ENCODE peak calls at places on chromosomes 2 and 18, in ten cellular contexts. One of them, this sample, is unnamed.

GRCh38 chr2:88057437-88057844 is 1.9 kb upstream of the KRCC1 start:
- DNase-seq in AML-193: no peak
- DNase-seq in OCI-LY7: no peak
- DNase-seq in uterus: no peak
- DNase-seq in left cardiac atrium: no peak
- DNase-seq in NCI-H748 treated with DMSO at 0.1 percent for 48 hours: no peak
- DNase-seq in sigmoid colon: no peak
- DNase-seq in activated CD4-positive, CD25-positive, alpha-beta regulatory T cell: no peak
- DNase-seq in breast epithelium: no peak
- DNase-seq in activated CD4-positive, alpha-beta T cell treated with anti-CD3 and anti-CD28 coated beads, Interleukin-2, amount 10 ng/mL, durations not matched to agents 7 days and 5 days: no peak
- DNase-seq in this sample: no peak

GRCh38 chr18:69951182-69951581 is 3.5 kb upstream of the CD226 start:
- DNase-seq in AML-193: no peak
- DNase-seq in OCI-LY7: no peak
- DNase-seq in uterus: no peak
- DNase-seq in left cardiac atrium: no peak
- DNase-seq in NCI-H748 treated with DMSO at 0.1 percent for 48 hours: no peak
- DNase-seq in sigmoid colon: no peak
- DNase-seq in activated CD4-positive, CD25-positive, alpha-beta regulatory T cell: no peak
- DNase-seq in breast epithelium: no peak
- DNase-seq in activated CD4-positive, alpha-beta T cell treated with anti-CD3 and anti-CD28 coated beads, Interleukin-2, amount 10 ng/mL, durations not matched to agents 7 days and 5 days: no peak
- DNase-seq in this sample: no peak

GRCh38 chr2:128773641-128774319 is 455.1 kb upstream of the HS6ST1 start:
- DNase-seq in AML-193: no peak
- DNase-seq in OCI-LY7: no peak
- DNase-seq in uterus: no peak
- DNase-seq in left cardiac atrium: no peak
- DNase-seq in NCI-H748 treated with DMSO at 0.1 percent for 48 hours: no peak
- DNase-seq in sigmoid colon: peak
- DNase-seq in activated CD4-positive, CD25-positive, alpha-beta regulatory T cell: no peak
- DNase-seq in breast epithelium: no peak
- DNase-seq in activated CD4-positive, alpha-beta T cell treated with anti-CD3 and anti-CD28 coated beads, Interleukin-2, amount 10 ng/mL, durations not matched to agents 7 days and 5 days: no peak
- DNase-seq in this sample: no peak

GRCh38 chr2:57429821-57430220 is 616.8 kb upstream of the VRK2 start:
- DNase-seq in AML-193: peak
- DNase-seq in OCI-LY7: no peak
- DNase-seq in uterus: no peak
- DNase-seq in left cardiac atrium: no peak
- DNase-seq in NCI-H748 treated with DMSO at 0.1 percent for 48 hours: no peak
- DNase-seq in sigmoid colon: no peak
- DNase-seq in activated CD4-positive, CD25-positive, alpha-beta regulatory T cell: no peak
- DNase-seq in breast epithelium: no peak
- DNase-seq in activated CD4-positive, alpha-beta T cell treated with anti-CD3 and anti-CD28 coated beads, Interleukin-2, amount 10 ng/mL, durations not matched to agents 7 days and 5 days: no peak
- DNase-seq in this sample: no peak

GRCh38 chr2:108574332-108574731 is 40.1 kb downstream of the LIMS1 start:
- DNase-seq in AML-193: no peak
- DNase-seq in OCI-LY7: no peak
- DNase-seq in uterus: no peak
- DNase-seq in left cardiac atrium: no peak
- DNase-seq in NCI-H748 treated with DMSO at 0.1 percent for 48 hours: no peak
- DNase-seq in sigmoid colon: no peak
- DNase-seq in activated CD4-positive, CD25-positive, alpha-beta regulatory T cell: no peak
- DNase-seq in breast epithelium: no peak
- DNase-seq in activated CD4-positive, alpha-beta T cell treated with anti-CD3 and anti-CD28 coated beads, Interleukin-2, amount 10 ng/mL, durations not matched to agents 7 days and 5 days: no peak
- DNase-seq in this sample: no peak

GRCh38 chr2:156380117-156380645 is 47.7 kb upstream of the NR4A2 start:
- DNase-seq in AML-193: no peak
- DNase-seq in OCI-LY7: no peak
- DNase-seq in uterus: no peak
- DNase-seq in left cardiac atrium: no peak
- DNase-seq in NCI-H748 treated with DMSO at 0.1 percent for 48 hours: no peak
- DNase-seq in sigmoid colon: no peak
- DNase-seq in activated CD4-positive, CD25-positive, alpha-beta regulatory T cell: no peak
- DNase-seq in breast epithelium: no peak
- DNase-seq in activated CD4-positive, alpha-beta T cell treated with anti-CD3 and anti-CD28 coated beads, Interleukin-2, amount 10 ng/mL, durations not matched to agents 7 days and 5 days: no peak
- DNase-seq in this sample: no peak

GRCh38 chr2:121356058-121356640 is 71.1 kb upstream of the TFCP2L1 start:
- DNase-seq in AML-193: peak
- DNase-seq in OCI-LY7: peak
- DNase-seq in uterus: no peak
- DNase-seq in left cardiac atrium: no peak
- DNase-seq in NCI-H748 treated with DMSO at 0.1 percent for 48 hours: peak
- DNase-seq in sigmoid colon: peak
- DNase-seq in activated CD4-positive, CD25-positive, alpha-beta regulatory T cell: no peak
- DNase-seq in breast epithelium: no peak
- DNase-seq in activated CD4-positive, alpha-beta T cell treated with anti-CD3 and anti-CD28 coated beads, Interleukin-2, amount 10 ng/mL, durations not matched to agents 7 days and 5 days: peak
- DNase-seq in this sample: peak

GRCh38 chr2:96832751-96833507 is 10.9 kb downstream of the ANKRD23 start:
- DNase-seq in AML-193: no peak
- DNase-seq in OCI-LY7: peak
- DNase-seq in uterus: peak
- DNase-seq in left cardiac atrium: peak
- DNase-seq in NCI-H748 treated with DMSO at 0.1 percent for 48 hours: no peak
- DNase-seq in sigmoid colon: peak
- DNase-seq in activated CD4-positive, CD25-positive, alpha-beta regulatory T cell: no peak
- DNase-seq in breast epithelium: peak
- DNase-seq in activated CD4-positive, alpha-beta T cell treated with anti-CD3 and anti-CD28 coated beads, Interleukin-2, amount 10 ng/mL, durations not matched to agents 7 days and 5 days: no peak
- DNase-seq in this sample: no peak

GRCh38 chr2:142867161-142867560 is 10.3 kb upstream of the KYNU start:
- DNase-seq in AML-193: no peak
- DNase-seq in OCI-LY7: no peak
- DNase-seq in uterus: no peak
- DNase-seq in left cardiac atrium: no peak
- DNase-seq in NCI-H748 treated with DMSO at 0.1 percent for 48 hours: no peak
- DNase-seq in sigmoid colon: no peak
- DNase-seq in activated CD4-positive, CD25-positive, alpha-beta regulatory T cell: no peak
- DNase-seq in breast epithelium: no peak
- DNase-seq in activated CD4-positive, alpha-beta T cell treated with anti-CD3 and anti-CD28 coated beads, Interleukin-2, amount 10 ng/mL, durations not matched to agents 7 days and 5 days: no peak
- DNase-seq in this sample: no peak

GRCh38 chr18:79518683-79519128 is 123.0 kb downstream of the NFATC1 start:
- DNase-seq in AML-193: no peak
- DNase-seq in OCI-LY7: no peak
- DNase-seq in uterus: no peak
- DNase-seq in left cardiac atrium: no peak
- DNase-seq in NCI-H748 treated with DMSO at 0.1 percent for 48 hours: no peak
- DNase-seq in sigmoid colon: no peak
- DNase-seq in activated CD4-positive, CD25-positive, alpha-beta regulatory T cell: no peak
- DNase-seq in breast epithelium: peak
- DNase-seq in activated CD4-positive, alpha-beta T cell treated with anti-CD3 and anti-CD28 coated beads, Interleukin-2, amount 10 ng/mL, durations not matched to agents 7 days and 5 days: peak
- DNase-seq in this sample: no peak

GRCh38 chr2:32900246-32901000 is 46.3 kb upstream of the LTBP1 start:
- DNase-seq in AML-193: no peak
- DNase-seq in OCI-LY7: no peak
- DNase-seq in uterus: no peak
- DNase-seq in left cardiac atrium: no peak
- DNase-seq in NCI-H748 treated with DMSO at 0.1 percent for 48 hours: no peak
- DNase-seq in sigmoid colon: no peak
- DNase-seq in activated CD4-positive, CD25-positive, alpha-beta regulatory T cell: no peak
- DNase-seq in breast epithelium: no peak
- DNase-seq in activated CD4-positive, alpha-beta T cell treated with anti-CD3 and anti-CD28 coated beads, Interleukin-2, amount 10 ng/mL, durations not matched to agents 7 days and 5 days: no peak
- DNase-seq in this sample: no peak

GRCh38 chr18:26453370-26454030 is 94.9 kb downstream of the KCTD1 start:
- DNase-seq in AML-193: no peak
- DNase-seq in OCI-LY7: no peak
- DNase-seq in uterus: no peak
- DNase-seq in left cardiac atrium: no peak
- DNase-seq in NCI-H748 treated with DMSO at 0.1 percent for 48 hours: peak
- DNase-seq in sigmoid colon: no peak
- DNase-seq in activated CD4-positive, CD25-positive, alpha-beta regulatory T cell: no peak
- DNase-seq in breast epithelium: no peak
- DNase-seq in activated CD4-positive, alpha-beta T cell treated with anti-CD3 and anti-CD28 coated beads, Interleukin-2, amount 10 ng/mL, durations not matched to agents 7 days and 5 days: no peak
- DNase-seq in this sample: no peak

GRCh38 chr18:45670281-45670962 is 53.6 kb upstream of the SLC14A1 start:
- DNase-seq in AML-193: peak
- DNase-seq in OCI-LY7: no peak
- DNase-seq in uterus: no peak
- DNase-seq in left cardiac atrium: peak
- DNase-seq in NCI-H748 treated with DMSO at 0.1 percent for 48 hours: no peak
- DNase-seq in sigmoid colon: no peak
- DNase-seq in activated CD4-positive, CD25-positive, alpha-beta regulatory T cell: peak
- DNase-seq in breast epithelium: no peak
- DNase-seq in activated CD4-positive, alpha-beta T cell treated with anti-CD3 and anti-CD28 coated beads, Interleukin-2, amount 10 ng/mL, durations not matched to agents 7 days and 5 days: peak
- DNase-seq in this sample: no peak

GRCh38 chr2:24204505-24204904 is 29.7 kb downstream of the FAM228A start:
- DNase-seq in AML-193: no peak
- DNase-seq in OCI-LY7: no peak
- DNase-seq in uterus: no peak
- DNase-seq in left cardiac atrium: no peak
- DNase-seq in NCI-H748 treated with DMSO at 0.1 percent for 48 hours: no peak
- DNase-seq in sigmoid colon: no peak
- DNase-seq in activated CD4-positive, CD25-positive, alpha-beta regulatory T cell: no peak
- DNase-seq in breast epithelium: no peak
- DNase-seq in activated CD4-positive, alpha-beta T cell treated with anti-CD3 and anti-CD28 coated beads, Interleukin-2, amount 10 ng/mL, durations not matched to agents 7 days and 5 days: no peak
- DNase-seq in this sample: no peak

GRCh38 chr2:230697676-230698075 is 15.0 kb upstream of the CAB39 start:
- DNase-seq in AML-193: no peak
- DNase-seq in OCI-LY7: no peak
- DNase-seq in uterus: no peak
- DNase-seq in left cardiac atrium: no peak
- DNase-seq in NCI-H748 treated with DMSO at 0.1 percent for 48 hours: no peak
- DNase-seq in sigmoid colon: no peak
- DNase-seq in activated CD4-positive, CD25-positive, alpha-beta regulatory T cell: no peak
- DNase-seq in breast epithelium: no peak
- DNase-seq in activated CD4-positive, alpha-beta T cell treated with anti-CD3 and anti-CD28 coated beads, Interleukin-2, amount 10 ng/mL, durations not matched to agents 7 days and 5 days: no peak
- DNase-seq in this sample: no peak

GRCh38 chr2:101355561-101356130 is 31.7 kb downstream of the CREG2 start:
- DNase-seq in AML-193: no peak
- DNase-seq in OCI-LY7: no peak
- DNase-seq in uterus: no peak
- DNase-seq in left cardiac atrium: no peak
- DNase-seq in NCI-H748 treated with DMSO at 0.1 percent for 48 hours: no peak
- DNase-seq in sigmoid colon: no peak
- DNase-seq in activated CD4-positive, CD25-positive, alpha-beta regulatory T cell: no peak
- DNase-seq in breast epithelium: no peak
- DNase-seq in activated CD4-positive, alpha-beta T cell treated with anti-CD3 and anti-CD28 coated beads, Interleukin-2, amount 10 ng/mL, durations not matched to agents 7 days and 5 days: no peak
- DNase-seq in this sample: no peak

GRCh38 chr2:45636013-45636412 is 15.5 kb upstream of the PRKCE start:
- DNase-seq in AML-193: no peak
- DNase-seq in OCI-LY7: no peak
- DNase-seq in uterus: no peak
- DNase-seq in left cardiac atrium: no peak
- DNase-seq in NCI-H748 treated with DMSO at 0.1 percent for 48 hours: no peak
- DNase-seq in sigmoid colon: no peak
- DNase-seq in activated CD4-positive, CD25-positive, alpha-beta regulatory T cell: no peak
- DNase-seq in breast epithelium: no peak
- DNase-seq in activated CD4-positive, alpha-beta T cell treated with anti-CD3 and anti-CD28 coated beads, Interleukin-2, amount 10 ng/mL, durations not matched to agents 7 days and 5 days: no peak
- DNase-seq in this sample: no peak

GRCh38 chr2:189234991-189235390 is 55.4 kb upstream of the COL5A2 start:
- DNase-seq in AML-193: no peak
- DNase-seq in OCI-LY7: no peak
- DNase-seq in uterus: no peak
- DNase-seq in left cardiac atrium: no peak
- DNase-seq in NCI-H748 treated with DMSO at 0.1 percent for 48 hours: no peak
- DNase-seq in sigmoid colon: no peak
- DNase-seq in activated CD4-positive, CD25-positive, alpha-beta regulatory T cell: no peak
- DNase-seq in breast epithelium: no peak
- DNase-seq in activated CD4-positive, alpha-beta T cell treated with anti-CD3 and anti-CD28 coated beads, Interleukin-2, amount 10 ng/mL, durations not matched to agents 7 days and 5 days: no peak
- DNase-seq in this sample: no peak

GRCh38 chr2:242038928-242039341 is 169.4 kb downstream of the RTP5 start:
- DNase-seq in AML-193: no peak
- DNase-seq in OCI-LY7: no peak
- DNase-seq in uterus: no peak
- DNase-seq in left cardiac atrium: no peak
- DNase-seq in NCI-H748 treated with DMSO at 0.1 percent for 48 hours: no peak
- DNase-seq in sigmoid colon: no peak
- DNase-seq in activated CD4-positive, CD25-positive, alpha-beta regulatory T cell: no peak
- DNase-seq in breast epithelium: peak
- DNase-seq in activated CD4-positive, alpha-beta T cell treated with anti-CD3 and anti-CD28 coated beads, Interleukin-2, amount 10 ng/mL, durations not matched to agents 7 days and 5 days: no peak
- DNase-seq in this sample: no peak

GRCh38 chr2:214328941-214329340 is 81.9 kb upstream of the VWC2L start:
- DNase-seq in AML-193: no peak
- DNase-seq in OCI-LY7: no peak
- DNase-seq in uterus: no peak
- DNase-seq in left cardiac atrium: no peak
- DNase-seq in NCI-H748 treated with DMSO at 0.1 percent for 48 hours: no peak
- DNase-seq in sigmoid colon: no peak
- DNase-seq in activated CD4-positive, CD25-positive, alpha-beta regulatory T cell: no peak
- DNase-seq in breast epithelium: no peak
- DNase-seq in activated CD4-positive, alpha-beta T cell treated with anti-CD3 and anti-CD28 coated beads, Interleukin-2, amount 10 ng/mL, durations not matched to agents 7 days and 5 days: no peak
- DNase-seq in this sample: no peak

GRCh38 chr2:70959851-70960832 is 18.3 kb upstream of the ANKRD53 start:
- DNase-seq in AML-193: no peak
- DNase-seq in OCI-LY7: no peak
- DNase-seq in uterus: peak
- DNase-seq in left cardiac atrium: no peak
- DNase-seq in NCI-H748 treated with DMSO at 0.1 percent for 48 hours: no peak
- DNase-seq in sigmoid colon: no peak
- DNase-seq in activated CD4-positive, CD25-positive, alpha-beta regulatory T cell: no peak
- DNase-seq in breast epithelium: peak
- DNase-seq in activated CD4-positive, alpha-beta T cell treated with anti-CD3 and anti-CD28 coated beads, Interleukin-2, amount 10 ng/mL, durations not matched to agents 7 days and 5 days: peak
- DNase-seq in this sample: no peak

GRCh38 chr2:18473241-18473841 is 87.1 kb downstream of the RDH14 start:
- DNase-seq in AML-193: no peak
- DNase-seq in OCI-LY7: no peak
- DNase-seq in uterus: peak
- DNase-seq in left cardiac atrium: peak
- DNase-seq in NCI-H748 treated with DMSO at 0.1 percent for 48 hours: no peak
- DNase-seq in sigmoid colon: peak
- DNase-seq in activated CD4-positive, CD25-positive, alpha-beta regulatory T cell: no peak
- DNase-seq in breast epithelium: no peak
- DNase-seq in activated CD4-positive, alpha-beta T cell treated with anti-CD3 and anti-CD28 coated beads, Interleukin-2, amount 10 ng/mL, durations not matched to agents 7 days and 5 days: no peak
- DNase-seq in this sample: no peak

GRCh38 chr2:43426305-43427031 is 169.4 kb downstream of the THADA start:
- DNase-seq in AML-193: no peak
- DNase-seq in OCI-LY7: peak
- DNase-seq in uterus: peak
- DNase-seq in left cardiac atrium: peak
- DNase-seq in NCI-H748 treated with DMSO at 0.1 percent for 48 hours: no peak
- DNase-seq in sigmoid colon: peak
- DNase-seq in activated CD4-positive, CD25-positive, alpha-beta regulatory T cell: peak
- DNase-seq in breast epithelium: peak
- DNase-seq in activated CD4-positive, alpha-beta T cell treated with anti-CD3 and anti-CD28 coated beads, Interleukin-2, amount 10 ng/mL, durations not matched to agents 7 days and 5 days: peak
- DNase-seq in this sample: no peak

GRCh38 chr2:241844066-241844728 is 14.5 kb downstream of the PDCD1 start:
- DNase-seq in AML-193: no peak
- DNase-seq in OCI-LY7: no peak
- DNase-seq in uterus: peak
- DNase-seq in left cardiac atrium: peak
- DNase-seq in NCI-H748 treated with DMSO at 0.1 percent for 48 hours: peak
- DNase-seq in sigmoid colon: peak
- DNase-seq in activated CD4-positive, CD25-positive, alpha-beta regulatory T cell: peak
- DNase-seq in breast epithelium: peak
- DNase-seq in activated CD4-positive, alpha-beta T cell treated with anti-CD3 and anti-CD28 coated beads, Interleukin-2, amount 10 ng/mL, durations not matched to agents 7 days and 5 days: peak
- DNase-seq in this sample: peak

GRCh38 chr2:159125858-159126257 is 157.4 kb downstream of the TANC1 start:
- DNase-seq in AML-193: no peak
- DNase-seq in OCI-LY7: no peak
- DNase-seq in uterus: no peak
- DNase-seq in left cardiac atrium: no peak
- DNase-seq in NCI-H748 treated with DMSO at 0.1 percent for 48 hours: no peak
- DNase-seq in sigmoid colon: no peak
- DNase-seq in activated CD4-positive, CD25-positive, alpha-beta regulatory T cell: no peak
- DNase-seq in breast epithelium: no peak
- DNase-seq in activated CD4-positive, alpha-beta T cell treated with anti-CD3 and anti-CD28 coated beads, Interleukin-2, amount 10 ng/mL, durations not matched to agents 7 days and 5 days: no peak
- DNase-seq in this sample: no peak

GRCh38 chr2:46117379-46117778 is 179.8 kb upstream of the EPAS1 start:
- DNase-seq in AML-193: no peak
- DNase-seq in OCI-LY7: no peak
- DNase-seq in uterus: no peak
- DNase-seq in left cardiac atrium: peak
- DNase-seq in NCI-H748 treated with DMSO at 0.1 percent for 48 hours: no peak
- DNase-seq in sigmoid colon: no peak
- DNase-seq in activated CD4-positive, CD25-positive, alpha-beta regulatory T cell: no peak
- DNase-seq in breast epithelium: no peak
- DNase-seq in activated CD4-positive, alpha-beta T cell treated with anti-CD3 and anti-CD28 coated beads, Interleukin-2, amount 10 ng/mL, durations not matched to agents 7 days and 5 days: no peak
- DNase-seq in this sample: no peak

GRCh38 chr2:164589522-164589921 is 31.8 kb downstream of the GRB14 start:
- DNase-seq in AML-193: no peak
- DNase-seq in OCI-LY7: no peak
- DNase-seq in uterus: no peak
- DNase-seq in left cardiac atrium: no peak
- DNase-seq in NCI-H748 treated with DMSO at 0.1 percent for 48 hours: no peak
- DNase-seq in sigmoid colon: no peak
- DNase-seq in activated CD4-positive, CD25-positive, alpha-beta regulatory T cell: no peak
- DNase-seq in breast epithelium: no peak
- DNase-seq in activated CD4-positive, alpha-beta T cell treated with anti-CD3 and anti-CD28 coated beads, Interleukin-2, amount 10 ng/mL, durations not matched to agents 7 days and 5 days: no peak
- DNase-seq in this sample: no peak

GRCh38 chr2:26529406-26530070 is 51.6 kb upstream of the OTOF start:
- DNase-seq in AML-193: no peak
- DNase-seq in OCI-LY7: no peak
- DNase-seq in uterus: no peak
- DNase-seq in left cardiac atrium: no peak
- DNase-seq in NCI-H748 treated with DMSO at 0.1 percent for 48 hours: no peak
- DNase-seq in sigmoid colon: peak
- DNase-seq in activated CD4-positive, CD25-positive, alpha-beta regulatory T cell: no peak
- DNase-seq in breast epithelium: peak
- DNase-seq in activated CD4-positive, alpha-beta T cell treated with anti-CD3 and anti-CD28 coated beads, Interleukin-2, amount 10 ng/mL, durations not matched to agents 7 days and 5 days: no peak
- DNase-seq in this sample: no peak

This sample was measured in HAP-1.